ENCODE peak calls at places on chromosomes 16 and 17, in four cellular contexts. N, K, F and T are unnamed samples.

GRCh38 chr17:29732613-29733012 is 109.9 kb upstream of the CORO6 start:
- DNase-seq in N (no peak), K (no peak), F (no peak), T (no peak)

GRCh38 chr17:9162275-9162985 is 141.1 kb downstream of the NTN1 start:
- DNase-seq in N (peak; percentile 84), K (no peak), F (no peak), T (peak; percentile 53)

GRCh38 chr17:9472094-9472493 is 103.5 kb downstream of the STX8 start:
- DNase-seq in K (no peak), N (no peak), F (no peak), T (no peak)

GRCh38 chr17:21369395-21369794 is 6.8 kb upstream of the KCNJ12 start:
- DNase-seq in K (no peak), F (no peak), N (no peak), T (no peak)

GRCh38 chr17:1755993-1756306 is 5.9 kb upstream of the SERPINF1 start:
- DNase-seq in F (no peak), N (no peak), K (no peak), T (no peak)

GRCh38 chr17:59859444-59860025 is 33.2 kb downstream of the TUBD1 start:
- DNase-seq in K (no peak), F (peak; percentile 71), N (no peak), T (no peak)

GRCh38 chr17:82836823-82837357 is 2.9 kb downstream of the ZNF750 start:
- DNase-seq in F (no peak), N (peak; percentile 55), K (no peak), T (no peak)

GRCh38 chr16:30896890-30897730 is 696 bp downstream of the CTF1 start:
- DNase-seq in N (peak; percentile 98), F (peak; percentile 87), K (no peak), T (peak; percentile 89)

GRCh38 chr16:1057252-1057932 is 15.2 kb upstream of the SSTR5 start:
- DNase-seq in F (no peak), K (no peak), N (peak; percentile 65), T (peak; percentile 68)

GRCh38 chr17:50624321-50624935 is 10.3 kb upstream of the ABCC3 start:
- DNase-seq in F (no peak), K (no peak), N (no peak), T (no peak)

GRCh38 chr17:4499431-4500187 is 928 bp downstream of the SPNS2 start:
- DNase-seq in F (no peak), K (no peak), N (peak; percentile 66), T (peak; percentile 39)

GRCh38 chr16:67150833-67151396 is at the start of gene B3GNT9:
- DNase-seq in F (peak; percentile 56), K (no peak), N (peak; percentile 84), T (peak; percentile 43)

GRCh38 chr16:88697831-88698693 is 8.1 kb downstream of the RNF166 start:
- DNase-seq in F (no peak), K (no peak), N (peak; percentile 64), T (no peak)

GRCh38 chr16:53944026-53944425 is 240.1 kb downstream of the FTO start:
- DNase-seq in N (no peak), K (no peak), F (no peak), T (no peak)

GRCh38 chr17:17819561-17819995 is 17.2 kb downstream of the SREBF1 start:
- DNase-seq in K (peak; percentile 78), F (peak; percentile 78), N (peak; percentile 38), T (peak; percentile 48)

GRCh38 chr17:65707780-65708179 is 146.3 kb upstream of the AXIN2 start:
- DNase-seq in F (no peak), K (no peak), N (no peak), T (no peak)

GRCh38 chr17:78812849-78813248 is 27.8 kb downstream of the USP36 start:
- DNase-seq in F (no peak), K (no peak), N (no peak), T (no peak)

GRCh38 chr17:3738562-3739295 is 15.0 kb downstream of the HASPIN start:
- DNase-seq in K (no peak), N (peak; percentile 48), F (no peak), T (peak; percentile 33)

GRCh38 chr17:80981929-80982425 is 9.7 kb upstream of the CHMP6 start:
- DNase-seq in K (no peak), N (no peak), F (no peak), T (no peak)

GRCh38 chr16:23071202-23072083 is 77.8 kb downstream of the USP31 start:
- DNase-seq in N (no peak), K (no peak), F (no peak), T (no peak)

GRCh38 chr17:66679631-66680517 is 155.0 kb upstream of the CACNG5 start:
- DNase-seq in F (no peak), N (no peak), K (no peak), T (no peak)

GRCh38 chr17:61462734-61463067 is 10.5 kb downstream of the TBX4 start:
- DNase-seq in F (no peak), N (no peak), K (no peak), T (no peak)

GRCh38 chr17:80474933-80475915 is 1.2 kb downstream of the NPTX1 start:
- DNase-seq in N (no peak), K (no peak), F (no peak), T (no peak)

GRCh38 chr17:17959520-17960361 is 12.5 kb downstream of the TOM1L2 start:
- DNase-seq in K (peak; percentile 68), N (no peak), F (no peak), T (no peak)

GRCh38 chr17:47704116-47704515 is 10.2 kb downstream of the TBKBP1 start:
- DNase-seq in N (peak; percentile 25), F (no peak), K (no peak), T (no peak)

GRCh38 chr16:55488306-55488705 is 9.3 kb downstream of the MMP2 start:
- DNase-seq in N (no peak), K (no peak), F (no peak), T (no peak)

GRCh38 chr16:56931253-56931768 is 631 bp upstream of the HERPUD1 start:
- DNase-seq in K (peak; percentile 67), F (no peak), N (peak; percentile 36), T (no peak)
- TF ChIP-seq JUNB in K (no peak), F (no peak), N (no peak), T (no peak)

GRCh38 chr17:28390563-28390962 is 15.4 kb downstream of the SLC46A1 start:
- DNase-seq in K (no peak), F (no peak), N (no peak), T (no peak)

GRCh38 chr17:28390984-28391383 is 15.0 kb downstream of the SLC46A1 start:
- DNase-seq in F (no peak), N (no peak), K (no peak), T (no peak)

GRCh38 chr17:28394717-28395116 is 11.3 kb downstream of the SLC46A1 start:
- DNase-seq in N (no peak), F (no peak), K (no peak), T (no peak)

GRCh38 chr17:28391401-28391800 is 14.6 kb downstream of the SLC46A1 start:
- DNase-seq in K (no peak), F (no peak), N (no peak), T (no peak)

GRCh38 chr17:28392491-28392890 is 13.5 kb downstream of the SLC46A1 start:
- DNase-seq in K (no peak), F (no peak), N (no peak), T (no peak)
- TF ChIP-seq POLR2AphosphoS5 in K (no peak), F (no peak), N (no peak), T (no peak)

GRCh38 chr17:76868669-76869208 is 535 bp downstream of the MGAT5B start:
- DNase-seq in K (no peak), N (peak; percentile 50), F (no peak), T (no peak)
- H2AFZ ChIP-seq in K (no peak overlapping the region), N (peak overlapping the region; percentile 90), F (no peak overlapping the region), T (peak overlapping the region; percentile 32)

GRCh38 chr16:14576069-14576468 is 54.0 kb downstream of the PARN start:
- DNase-seq in N (no peak), F (no peak), K (no peak), T (no peak)

GRCh38 chr16:14576532-14576931 is 53.5 kb downstream of the PARN start:
- DNase-seq in N (no peak), F (no peak), K (no peak), T (no peak)

DNA sequence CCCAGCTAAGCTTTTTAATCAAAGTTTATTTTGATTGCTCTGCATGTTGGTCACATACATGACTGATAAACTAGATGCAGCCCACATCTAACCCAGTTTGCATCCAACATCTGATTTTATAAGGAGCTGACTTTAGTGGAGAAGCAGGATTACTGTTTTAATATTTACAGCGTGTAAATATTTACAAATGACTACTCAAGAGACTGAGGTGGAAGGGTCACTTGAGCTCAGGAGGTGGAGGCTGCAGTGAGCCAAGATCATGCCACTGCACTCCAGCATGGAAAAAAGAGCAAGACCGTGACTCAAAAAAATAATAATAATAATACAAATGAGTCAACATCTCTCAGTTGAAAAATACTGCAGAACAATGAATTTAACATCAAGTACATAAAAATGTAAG is 50.8 kb downstream of the PARN start:
- DNase-seq in K (no peak), F (no peak), N (no peak), T (no peak)
- TF ChIP-seq JUNB in K (no peak), F (no peak), N (no peak), T (no peak)